ENCODE peak calls at places on chromosomes 13 and 19, in seven cellular contexts. F is heart right ventricle; B is SK-N-SH; S is CD8-positive, alpha-beta memory T cell; N is tibial nerve; O is CD4-positive, alpha-beta memory T cell; A is dorsolateral prefrontal cortex. Z is an unnamed sample.

GRCh38 chr13:75123428-75123827 is 358.5 kb downstream of the TBC1D4 start:
- DNase-seq in N (no peak), S (no peak), O (no peak), F (no peak), B (no peak), A (no peak), Z (no peak)

GRCh38 chr13:29509999-29510586 is 85.4 kb downstream of the SLC7A1 start:
- DNase-seq in S (no peak), A (no peak), B (no peak), N (no peak), O (no peak), F (no peak), Z (no peak)

GRCh38 chr13:45527699-45528462 is 63.1 kb downstream of the COG3 start:
- DNase-seq in O (no peak), S (no peak), B (no peak), A (no peak), F (no peak), N (no peak), Z (no peak)

GRCh38 chr13:80131204-80131603 is 209.7 kb downstream of the SPRY2 start:
- DNase-seq in F (peak; percentile 89), N (peak; percentile 44), S (no peak), A (peak; percentile 85), O (no peak), B (peak; percentile 56), Z (no peak)

GRCh38 chr13:29849731-29850212 is 645 bp downstream of the UBL3 start:
- DNase-seq in O (no peak), F (peak; percentile 62), N (no peak), B (peak; percentile 70), S (peak; percentile 59), A (peak; percentile 44), Z (peak; percentile 33)

GRCh38 chr13:99686944-99687382 is 185.7 kb downstream of the TM9SF2 start:
- DNase-seq in N (no peak), A (no peak), B (no peak), F (no peak), S (no peak), O (no peak), Z (no peak)

GRCh38 chr13:59609421-59609820 is 554.3 kb downstream of the DIAPH3 start:
- DNase-seq in F (no peak), S (no peak), A (no peak), O (no peak), N (no peak), B (no peak), Z (no peak)

GRCh38 chr13:113239357-113239756 is 29.9 kb downstream of the CUL4A start:
- DNase-seq in N (no peak), O (no peak), A (no peak), F (no peak), S (no peak), B (no peak), Z (no peak)

GRCh38 chr19:1277061-1277460 is 1.7 kb downstream of the FAM174C start:
- DNase-seq in O (no peak), F (no peak), A (no peak), S (no peak), B (no peak), N (no peak), Z (no peak)
- H3K4me3 ChIP-seq in O (no peak overlapping the region), F (no peak overlapping the region), A (no peak overlapping the region), S (no peak overlapping the region), B (no peak overlapping the region), N (no peak overlapping the region), Z (no peak overlapping the region)

DNA sequence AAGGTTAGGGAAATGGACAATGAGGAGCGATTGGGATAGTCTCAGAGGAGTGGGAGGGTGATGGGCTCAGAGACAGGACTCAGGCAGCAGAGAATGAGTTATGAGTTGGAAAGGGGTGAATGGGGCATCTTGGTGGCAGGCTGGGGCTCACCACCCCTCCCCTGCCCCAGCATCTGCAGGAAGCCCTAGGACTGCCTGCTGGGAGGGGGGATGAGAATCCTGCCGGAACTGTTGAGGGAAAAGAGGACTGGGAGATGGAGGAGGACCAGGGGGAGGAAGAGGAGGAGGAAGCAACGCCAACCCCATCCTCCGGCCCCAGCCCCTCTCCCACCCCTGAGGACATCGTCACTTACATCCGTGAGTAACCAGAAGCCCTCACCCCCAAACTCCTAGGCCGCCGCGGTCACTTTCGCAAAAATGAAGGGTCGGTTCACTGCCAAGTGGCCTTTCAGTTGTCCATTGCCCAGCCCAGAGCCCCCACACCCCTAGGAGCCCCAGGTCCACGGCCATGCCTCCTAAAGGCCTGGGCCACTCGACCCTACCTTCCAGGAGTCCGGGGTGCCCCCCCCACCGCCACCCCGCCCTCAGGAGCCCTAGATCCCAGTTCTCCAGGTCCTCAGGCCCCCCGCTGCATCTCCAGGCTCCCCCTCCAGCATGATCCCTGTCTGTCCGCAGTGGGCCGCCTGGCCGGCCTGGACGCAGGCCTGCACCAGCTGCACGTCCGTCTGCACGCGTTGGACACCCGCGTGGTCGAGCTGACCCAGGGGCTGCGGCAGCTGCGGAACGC is 764 bp downstream of the CLEC11A start:
- DNase-seq in B (no peak), F (no peak), A (no peak), N (no peak), O (no peak), S (no peak), Z (no peak)
- H3K27ac ChIP-seq in B (peak overlapping the region; percentile 86), F (peak overlapping the region; percentile 61), A (peak overlapping the region; percentile 84), N (peak overlapping the region; percentile 64), O (no peak overlapping the region), S (peak overlapping the region; percentile 16), Z (no peak overlapping the region)

DNA sequence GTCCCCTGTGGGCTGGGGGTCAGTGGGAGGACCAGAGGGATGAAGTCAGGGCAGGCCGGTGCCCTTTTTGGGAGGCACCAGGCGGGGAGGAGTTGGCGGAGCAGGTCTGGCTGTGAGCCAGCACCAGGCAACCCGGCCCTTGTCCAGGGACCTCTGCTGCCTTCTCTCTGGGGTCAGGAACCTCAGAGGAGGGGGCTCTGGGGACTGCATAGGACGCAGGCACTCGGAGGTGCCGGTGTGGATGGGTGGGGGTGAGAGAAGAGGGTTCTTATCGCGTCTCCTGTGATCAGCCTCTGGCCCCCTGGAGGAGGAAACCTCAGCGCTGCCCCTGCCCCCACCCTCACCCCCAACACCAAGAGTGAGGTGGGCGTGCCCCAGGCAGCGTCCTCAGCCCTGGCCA is 16.5 kb downstream of the DPF1 start:
- DNase-seq in O (no peak), F (no peak), S (no peak), B (no peak), N (no peak), A (no peak), Z (no peak)
- H3K4me3 ChIP-seq in O (no peak overlapping the region), F (no peak overlapping the region), S (no peak overlapping the region), B (no peak overlapping the region), N (no peak overlapping the region), A (no peak overlapping the region), Z (no peak overlapping the region)

GRCh38 chr13:110316196-110316595 is 9.1 kb downstream of the COL4A2 start:
- DNase-seq in F (no peak), N (no peak), S (no peak), O (no peak), A (no peak), B (no peak), Z (no peak)
- H3K27ac ChIP-seq in F (peak overlapping the region; percentile 68), N (peak overlapping the region; percentile 15), S (no peak overlapping the region), O (no peak overlapping the region), A (no peak overlapping the region), B (no peak overlapping the region), Z (no peak overlapping the region)

GRCh38 chr13:44111701-44112100 is 232.0 kb downstream of the LACC1 start:
- DNase-seq in B (no peak), A (no peak), F (no peak), S (no peak), N (no peak), O (no peak), Z (no peak)

GRCh38 chr13:44120814-44121505 is 241.3 kb downstream of the LACC1 start:
- DNase-seq in N (no peak), B (no peak), O (no peak), A (no peak), S (no peak), F (no peak), Z (no peak)

GRCh38 chr13:44117351-44117750 is 237.6 kb downstream of the LACC1 start:
- DNase-seq in A (no peak), F (no peak), O (no peak), N (no peak), B (no peak), S (no peak), Z (no peak)

GRCh38 chr13:44112700-44113329 is 233.1 kb downstream of the LACC1 start:
- DNase-seq in F (no peak), N (no peak), S (no peak), A (no peak), O (no peak), B (no peak), Z (no peak)

DNA sequence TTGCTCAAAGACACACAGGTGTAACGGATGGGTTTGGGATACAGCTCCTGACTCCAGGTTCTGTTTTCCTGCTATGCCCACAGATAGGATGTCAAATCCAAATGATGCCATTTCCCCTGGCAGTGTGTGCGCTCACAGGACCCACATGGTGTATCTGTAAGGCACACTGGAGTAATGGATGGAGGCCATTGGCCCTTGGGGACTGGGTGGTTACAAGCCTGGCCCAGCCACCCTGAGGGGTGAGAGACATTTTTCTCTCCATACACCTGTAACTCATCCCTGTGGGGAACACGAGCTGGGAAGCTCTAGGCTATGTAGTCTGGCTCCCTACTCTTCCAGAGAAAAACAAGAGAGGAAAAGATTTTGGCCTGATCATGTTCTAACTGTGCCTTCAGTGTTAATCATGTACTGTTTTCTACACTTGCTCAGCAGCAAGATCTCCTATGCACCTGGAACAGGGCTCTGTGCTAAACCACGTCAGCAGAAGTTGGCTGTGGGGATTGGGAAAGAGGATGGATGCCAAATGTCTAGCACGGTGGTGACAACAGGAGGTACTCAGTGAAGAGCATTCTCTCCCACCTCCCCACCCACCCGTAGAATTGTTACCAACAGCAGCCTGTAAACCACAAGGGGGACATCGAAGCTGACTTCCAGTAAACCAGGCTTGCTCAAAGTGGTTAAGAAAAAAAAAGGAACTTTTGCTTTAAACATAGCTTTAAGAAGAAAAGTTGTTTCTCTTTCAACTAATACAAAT is 237.0 kb downstream of the LACC1 start:
- DNase-seq in O (no peak), F (peak; percentile 40), A (peak; percentile 39), S (no peak), N (no peak), B (no peak), Z (no peak)
- H3K4me3 ChIP-seq in O (no peak overlapping the region), F (no peak overlapping the region), A (no peak overlapping the region), S (no peak overlapping the region), N (no peak overlapping the region), B (no peak overlapping the region), Z (no peak overlapping the region)

DNA sequence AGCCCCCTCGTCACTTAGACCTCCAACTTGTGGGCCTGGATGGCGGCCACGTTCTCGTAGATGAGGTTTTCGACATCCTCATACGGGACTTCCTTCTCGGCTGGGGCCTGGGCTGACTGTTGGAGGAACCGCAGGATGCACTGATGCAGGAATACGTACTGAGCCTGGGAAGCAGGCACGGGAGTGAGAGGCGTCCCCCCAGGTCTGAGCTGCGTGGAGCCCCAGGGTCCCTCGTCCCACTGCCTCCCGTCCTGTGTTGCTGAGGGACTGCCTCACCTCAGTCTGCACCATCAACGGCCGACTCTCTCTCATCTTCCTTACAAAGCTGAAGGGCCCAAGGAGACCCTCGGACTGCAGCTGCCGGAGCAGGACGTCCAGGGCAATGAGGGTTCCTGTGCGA is 1.7 kb upstream of the SYT5 start:
- DNase-seq in S (no peak), F (no peak), A (no peak), B (no peak), O (no peak), N (no peak), Z (no peak)
- H3K27ac ChIP-seq in S (no peak overlapping the region), F (no peak overlapping the region), A (no peak overlapping the region), B (no peak overlapping the region), O (no peak overlapping the region), N (no peak overlapping the region), Z (no peak overlapping the region)